ENCODE peak calls at places on chromosomes 11 and 22, in seven cellular contexts. K, P, N, V, U, J and D are unnamed samples.

GRCh38 chr11:126114486-126115252 is 52.0 kb upstream of the CDON start:
- DNase-seq in K (no peak), P (no peak), N (no peak), V (peak; percentile 66), U (no peak), J (peak; percentile 29), D (no peak)

GRCh38 chr11:60970369-60970774 is 1.1 kb upstream of the CD6 start:
- DNase-seq in K (peak; percentile 72), P (no peak), N (no peak), V (peak; percentile 94), U (peak; percentile 79), J (peak; percentile 49), D (peak; percentile 73)

GRCh38 chr11:3132271-3132781 is 32.8 kb downstream of the OSBPL5 start:
- DNase-seq in K (no peak), P (no peak), N (no peak), V (peak; percentile 38), U (no peak), J (peak; percentile 1), D (peak; percentile 36)

GRCh38 chr11:126594921-126595367 is 239.5 kb downstream of the ST3GAL4 start:
- DNase-seq in K (no peak), P (no peak), N (no peak), V (peak; percentile 59), U (no peak), J (peak; percentile 74), D (no peak)

GRCh38 chr11:64831411-64831891 is 13.0 kb downstream of the CDC42BPG start:
- DNase-seq in K (no peak), P (no peak), N (no peak), V (no peak), U (no peak), J (no peak), D (no peak)

GRCh38 chr11:123560001-123560400 is 94.4 kb downstream of the SCN3B start:
- DNase-seq in K (peak; percentile 72), P (peak; percentile 76), N (no peak), V (no peak), U (peak; percentile 46), J (peak; percentile 93), D (peak; percentile 53)

GRCh38 chr11:120168108-120168959 is 30.4 kb upstream of the TRIM29 start:
- DNase-seq in K (no peak), P (no peak), N (no peak), V (no peak), U (no peak), J (no peak), D (no peak)

GRCh38 chr11:117639601-117640000 is 157.4 kb downstream of the DSCAML1 start:
- DNase-seq in K (no peak), P (no peak), N (no peak), V (peak; percentile 30), U (no peak), J (no peak), D (no peak)

GRCh38 chr11:77322926-77323590 is 21.6 kb upstream of the GDPD4 start:
- DNase-seq in K (no peak), P (no peak), N (no peak), V (no peak), U (no peak), J (no peak), D (no peak)

GRCh38 chr11:134845474-134846435 is 433.7 kb upstream of the B3GAT1 start:
- DNase-seq in K (no peak), P (no peak), N (no peak), V (peak; percentile 46), U (no peak), J (no peak), D (no peak)

GRCh38 chr22:47067911-47068654 is 305.6 kb downstream of the TBC1D22A start:
- DNase-seq in K (no peak), P (no peak), N (no peak), V (peak; percentile 51), U (peak; percentile 17), J (no peak), D (no peak)

GRCh38 chr22:27135582-27135981 is 478.2 kb downstream of the MIAT start:
- DNase-seq in K (no peak), P (no peak), N (no peak), V (no peak), U (no peak), J (no peak), D (no peak)

GRCh38 chr11:20638074-20638473 is 31.3 kb upstream of the NELL1 start:
- DNase-seq in K (no peak), P (no peak), N (no peak), V (no peak), U (no peak), J (no peak), D (no peak)

GRCh38 chr11:114263510-114264170 is 32.6 kb upstream of the NNMT start:
- DNase-seq in K (no peak), P (no peak), N (no peak), V (no peak), U (no peak), J (no peak), D (no peak)

GRCh38 chr11:68012843-68013610 is 2.9 kb downstream of the ALDH3B1 start:
- DNase-seq in K (peak; percentile 62), P (peak; percentile 88), N (peak; percentile 95), V (no peak), U (no peak), J (no peak), D (no peak)

GRCh38 chr11:1838426-1839131 is at the start of gene TNNI2:
- DNase-seq in K (peak; percentile 8), P (no peak), N (no peak), V (peak; percentile 86), U (no peak), J (no peak), D (no peak)

GRCh38 chr11:1839204-1839923 is 583 bp downstream of the TNNI2 start:
- DNase-seq in K (no peak), P (no peak), N (no peak), V (no peak), U (no peak), J (no peak), D (no peak)

GRCh38 chr11:1840780-1841480 is 2.1 kb downstream of the TNNI2 start:
- DNase-seq in K (no peak), P (no peak), N (no peak), V (peak; percentile 81), U (no peak), J (no peak), D (no peak)

GRCh38 chr11:1841511-1842148 is 2.8 kb downstream of the TNNI2 start:
- DNase-seq in K (peak; percentile 23), P (no peak), N (no peak), V (peak; percentile 78), U (no peak), J (no peak), D (no peak)

GRCh38 chr11:1839924-1840779 is 1.4 kb downstream of the TNNI2 start:
- DNase-seq in K (peak; percentile 31), P (no peak), N (no peak), V (peak; percentile 96), U (peak; percentile 46), J (peak; percentile 16), D (peak; percentile 95)
- TF ChIP-seq CTCF in K (no peak), P (no peak), N (no peak), V (no peak), U (no peak), J (no peak), D (peak; percentile 18)

GRCh38 chr22:36239401-36240171 is at the start of gene APOL2:
- DNase-seq in K (peak; percentile 94), P (peak; percentile 80), N (peak; percentile 88), V (peak; percentile 97), U (peak; percentile 90), J (peak; percentile 92), D (peak; percentile 82)
- TF ChIP-seq CTCF in K (peak; percentile 80), P (peak; percentile 84), N (peak; percentile 79), V (peak; percentile 78), U (no peak), J (peak; percentile 42), D (peak; percentile 58)

GRCh38 chr22:49960967-49961600 is 512 bp downstream of the PIM3 start:
- DNase-seq in K (peak; percentile 69), P (no peak), N (no peak), V (peak; percentile 93), U (peak; percentile 44), J (peak; percentile 59), D (peak; percentile 43)

GRCh38 chr22:49958462-49958921 is 2.1 kb upstream of the PIM3 start:
- DNase-seq in K (no peak), P (no peak), N (no peak), V (peak; percentile 76), U (peak; percentile 26), J (peak; percentile 5), D (no peak)

GRCh38 chr22:49958961-49959781 is 1.4 kb upstream of the PIM3 start:
- DNase-seq in K (peak; percentile 36), P (no peak), N (no peak), V (peak; percentile 82), U (peak; percentile 49), J (peak; percentile 10), D (no peak)

GRCh38 chr22:49960159-49960966 is at the start of gene PIM3:
- DNase-seq in K (peak; percentile 96), P (peak; percentile 94), N (peak; percentile 89), V (peak; percentile 97), U (peak; percentile 97), J (peak; percentile 96), D (peak; percentile 96)

DNA sequence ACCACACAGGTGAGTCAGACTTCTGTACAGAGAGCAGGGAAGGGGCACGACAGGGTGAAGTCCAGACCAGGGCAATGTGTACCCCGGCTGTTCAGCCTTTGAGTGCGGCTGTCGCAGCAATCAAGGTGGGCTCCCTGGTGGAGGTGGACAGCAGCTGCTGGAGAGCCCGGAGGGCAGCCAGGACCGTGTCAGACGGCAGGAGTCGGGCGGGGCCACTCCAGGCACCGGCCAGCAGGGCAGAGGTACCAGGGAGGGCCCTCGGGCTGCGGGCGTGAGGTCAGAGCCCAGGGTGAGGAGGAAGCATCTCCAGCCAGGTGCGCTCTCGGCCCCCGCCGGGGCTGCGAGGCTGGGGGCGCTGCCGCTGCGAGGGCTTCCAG is 802 bp upstream of the PIM3 start:
- DNase-seq in K (peak; percentile 69), P (no peak), N (no peak), V (no peak), U (peak; percentile 66), J (peak; percentile 64), D (no peak)
- TF ChIP-seq CTCF in K (no peak), P (no peak), N (no peak), V (no peak), U (no peak), J (no peak), D (no peak)

GRCh38 chr11:38411149-38411548 is 1813.1 kb upstream of the RAG2 start:
- DNase-seq in K (no peak), P (no peak), N (no peak), V (no peak), U (no peak), J (no peak), D (no peak)
- TF ChIP-seq CTCF in K (no peak), P (no peak), N (peak; percentile 28), V (no peak), U (no peak), J (no peak), D (no peak)

GRCh38 chr22:30946354-30946753 is 22.2 kb downstream of the MORC2 start:
- DNase-seq in K (no peak), P (no peak), N (no peak), V (no peak), U (no peak), J (no peak), D (no peak)

GRCh38 chr22:30945653-30946052 is 22.9 kb downstream of the MORC2 start:
- DNase-seq in K (no peak), P (no peak), N (no peak), V (no peak), U (no peak), J (no peak), D (no peak)

GRCh38 chr22:30948930-30949342 is 19.6 kb downstream of the MORC2 start:
- DNase-seq in K (no peak), P (no peak), N (no peak), V (no peak), U (no peak), J (no peak), D (no peak)

GRCh38 chr22:30947821-30948454 is 20.6 kb downstream of the MORC2 start:
- DNase-seq in K (no peak), P (peak; percentile 31), N (peak; percentile 54), V (no peak), U (no peak), J (no peak), D (no peak)

GRCh38 chr22:30947163-30947820 is 21.3 kb downstream of the MORC2 start:
- DNase-seq in K (no peak), P (no peak), N (no peak), V (no peak), U (no peak), J (peak; percentile 62), D (no peak)
- TF ChIP-seq CTCF in K (no peak), P (no peak), N (no peak), V (no peak), U (no peak), J (no peak), D (no peak)